ENCODE peak calls at places on chromosomes 11 and 22, in four cellular contexts. J, H, R and U are unnamed samples.

GRCh38 chr11:61679893-61680621 is at the start of gene DAGLA:
- DNase-seq in R (peak), H (no peak), J (peak), U (peak)

GRCh38 chr22:31269892-31270574 is 22.3 kb downstream of the PIK3IP1 start:
- DNase-seq in H (no peak), R (no peak), J (no peak), U (peak)

GRCh38 chr11:3218483-3219280 is at the start of gene MRGPRG:
- DNase-seq in J (no peak), R (no peak), H (no peak), U (peak)

GRCh38 chr11:61754534-61755482 is 2.4 kb downstream of the MYRF start:
- DNase-seq in R (peak), J (no peak), H (no peak), U (no peak)

GRCh38 chr22:40922484-40923303 is 28.5 kb upstream of the RBX1 start:
- DNase-seq in J (peak), H (peak), R (peak), U (no peak)

GRCh38 chr22:25070870-25071465 is 118.5 kb downstream of the KIAA1671 start:
- DNase-seq in J (no peak), H (no peak), R (no peak), U (no peak)

GRCh38 chr22:23386822-23387580 is 193.1 kb downstream of the IGLL1 start:
- DNase-seq in J (no peak), R (no peak), H (no peak), U (peak)

GRCh38 chr22:31915499-31916065 is 28.8 kb upstream of the YWHAH start:
- DNase-seq in H (no peak), R (no peak), J (no peak), U (no peak)

GRCh38 chr22:41915783-41916493 is 1.1 kb upstream of the SHISA8 start:
- DNase-seq in J (no peak), H (no peak), R (no peak), U (no peak)

GRCh38 chr11:90448280-90448679 is 225.4 kb upstream of the CHORDC1 start:
- DNase-seq in J (peak), R (no peak), H (no peak), U (no peak)
- TF ChIP-seq ETV6 in J (no peak), R (no peak), H (no peak), U (no peak)

GRCh38 chr22:37448521-37449150 is 21.4 kb upstream of the ELFN2 start:
- DNase-seq in H (no peak), J (no peak), R (no peak), U (no peak)
- TF ChIP-seq CREB1 in H (no peak), J (no peak), R (no peak), U (no peak)

DNA sequence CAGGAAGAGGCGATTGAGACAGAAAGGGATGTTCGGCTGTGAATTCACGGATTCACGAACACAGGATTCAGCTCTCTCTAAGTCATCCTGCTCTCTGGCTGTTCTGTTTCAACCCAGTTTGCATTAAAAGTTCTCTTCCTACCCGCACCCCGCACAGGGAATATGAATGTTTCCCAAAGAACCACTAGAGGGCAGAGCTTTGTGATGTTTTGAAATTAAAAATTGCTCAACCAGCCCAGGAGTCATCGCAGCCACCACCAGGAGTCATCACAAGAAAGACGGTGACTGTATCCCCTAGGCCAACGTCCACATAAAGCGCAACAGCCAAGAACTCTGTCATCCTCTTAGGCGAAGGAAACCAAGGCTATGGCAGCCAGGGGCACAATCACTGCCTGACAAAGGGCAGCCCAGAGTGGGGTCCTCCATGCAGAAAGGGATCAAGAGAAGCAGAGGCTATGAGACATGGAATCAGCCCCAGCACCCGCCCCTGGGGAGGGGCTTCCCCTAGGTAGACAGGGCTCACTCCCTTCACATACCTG is 122.4 kb downstream of the WT1 start:
- DNase-seq in R (peak), H (no peak), J (peak), U (peak)
- TF ChIP-seq ETV6 in R (no peak), H (no peak), J (no peak), U (no peak)

GRCh38 chr22:39309364-39309861 is 10.0 kb downstream of the RPL3 start:
- DNase-seq in R (no peak), H (no peak), J (no peak), U (peak)
- TF ChIP-seq CREB1 in R (no peak), H (no peak), J (no peak), U (no peak)

GRCh38 chr11:10387209-10388083 is 67.6 kb upstream of the AMPD3 start:
- DNase-seq in R (no peak), J (no peak), H (no peak), U (no peak)
- TF ChIP-seq ETV6 in R (no peak), J (no peak), H (no peak), U (no peak)

DNA sequence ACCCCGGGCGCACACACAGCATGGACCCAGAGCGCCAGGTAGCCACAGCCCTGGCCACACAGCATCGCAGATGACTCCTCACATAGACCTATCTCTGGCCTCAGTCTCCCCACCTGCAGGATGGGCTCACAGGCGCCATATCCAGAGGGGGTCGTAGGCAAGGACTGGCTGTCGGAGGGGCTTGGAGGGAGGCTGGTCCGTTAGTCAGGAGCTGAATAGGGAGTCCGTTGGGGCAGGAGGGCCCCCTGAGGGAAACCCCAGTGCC is 2.1 kb downstream of the PLXNB2 start:
- DNase-seq in H (no peak), R (no peak), J (no peak), U (no peak)
- TF ChIP-seq CREB1 in H (no peak), R (no peak), J (no peak), U (no peak)

GRCh38 chr22:17483670-17484372 is 79.5 kb upstream of the SLC25A18 start:
- DNase-seq in R (no peak), J (no peak), H (no peak), U (no peak)
- TF ChIP-seq ETV6 in R (no peak), J (no peak), H (no peak), U (no peak)

DNA sequence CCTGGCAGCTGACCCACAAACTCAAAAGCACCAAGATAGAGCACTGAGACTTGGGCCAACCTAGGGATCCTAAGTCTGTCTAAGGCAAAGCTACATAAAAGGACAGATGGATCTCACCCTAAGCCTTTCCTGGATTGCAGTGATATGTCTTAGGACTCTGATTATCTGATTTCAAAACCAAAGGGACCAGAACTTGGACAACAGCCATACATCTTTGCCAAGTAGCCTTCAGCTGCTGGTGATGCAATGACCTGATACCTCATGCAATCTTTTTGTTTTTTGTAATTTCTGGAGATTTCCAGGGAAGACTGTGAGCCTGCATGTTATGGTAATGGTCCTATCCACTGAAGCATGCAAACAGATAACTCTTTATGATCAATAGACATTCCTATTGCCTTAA is 230.4 kb upstream of the MTNR1B start:
- DNase-seq in R (no peak), J (no peak), H (no peak), U (no peak)
- TF ChIP-seq CREB1 in R (no peak), J (no peak), H (no peak), U (no peak)

DNA sequence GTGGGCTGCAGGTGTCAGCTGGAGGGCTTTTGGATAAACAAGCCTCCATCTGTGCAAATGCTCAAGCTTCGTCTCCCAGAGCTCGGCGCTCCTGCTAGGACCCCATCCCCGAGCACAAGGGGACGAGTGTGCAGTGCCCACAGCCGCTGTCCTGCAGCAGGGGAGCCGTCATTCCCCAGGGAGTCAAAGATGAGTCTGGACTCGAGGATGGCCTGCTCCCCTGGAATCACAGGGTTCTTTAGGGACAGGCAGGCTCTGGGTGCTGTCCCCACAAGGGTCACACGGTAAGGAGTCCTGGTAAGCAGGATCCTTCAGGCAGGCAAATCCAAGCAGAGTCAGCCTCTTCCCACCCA is 50.2 kb downstream of the APOL1 start:
- DNase-seq in R (no peak), H (no peak), J (no peak), U (no peak)
- TF ChIP-seq ETV6 in R (no peak), H (no peak), J (no peak), U (no peak)

GRCh38 chr11:71488968-71489265 is 35.9 kb downstream of the NADSYN1 start:
- DNase-seq in J (no peak), R (no peak), H (no peak), U (no peak)

GRCh38 chr11:71490044-71490730 is 36.9 kb upstream of the KRTAP5-7 start:
- DNase-seq in J (no peak), R (no peak), H (no peak), U (no peak)

GRCh38 chr11:71490731-71491390 is 36.2 kb upstream of the KRTAP5-7 start:
- DNase-seq in R (no peak), J (no peak), H (no peak), U (no peak)

GRCh38 chr11:71488086-71488967 is 35.3 kb downstream of the NADSYN1 start:
- DNase-seq in R (peak), J (no peak), H (no peak), U (no peak)

GRCh38 chr11:71489311-71490043 is 36.5 kb downstream of the NADSYN1 start:
- DNase-seq in H (peak), R (no peak), J (no peak), U (no peak)
- TF ChIP-seq CREB1 in H (no peak), R (no peak), J (no peak), U (no peak)